ENCODE peak calls at places on chromosomes 11 and 22, in four cellular contexts. One of them, this sample, is unnamed.

GRCh38 chr11:65498042-65498726 is 661 bp upstream of the MALAT1 start:
- DNase-seq in SJSA1: peak; percentile 88
- DNase-seq in T-cell: peak; percentile 44
- DNase-seq in prostate gland: no peak
- DNase-seq in this sample: peak; percentile 76

GRCh38 chr11:64358907-64359711 is at the start of gene RPS6KA4:
- DNase-seq in SJSA1: peak; percentile 81
- DNase-seq in T-cell: no peak
- DNase-seq in prostate gland: peak; percentile 56
- DNase-seq in this sample: peak; percentile 50

GRCh38 chr22:31122532-31123291 is at the start of gene INPP5J:
- DNase-seq in SJSA1: no peak
- DNase-seq in T-cell: no peak
- DNase-seq in prostate gland: peak; percentile 55
- DNase-seq in this sample: peak; percentile 36

GRCh38 chr22:49633010-49633324 is 194.7 kb downstream of the BRD1 start:
- DNase-seq in SJSA1: no peak
- DNase-seq in T-cell: no peak
- DNase-seq in prostate gland: no peak
- DNase-seq in this sample: no peak

GRCh38 chr11:97743205-97743742 is 1277.5 kb upstream of the CNTN5 start:
- DNase-seq in SJSA1: no peak
- DNase-seq in T-cell: no peak
- DNase-seq in prostate gland: no peak
- DNase-seq in this sample: peak; percentile 34

GRCh38 chr11:72223615-72224586 is 666 bp upstream of the INPPL1 start:
- DNase-seq in SJSA1: peak; percentile 70
- DNase-seq in T-cell: peak; percentile 45
- DNase-seq in prostate gland: peak; percentile 72
- DNase-seq in this sample: peak; percentile 76

GRCh38 chr22:48742191-48742555 is 1085.5 kb downstream of the BRD1 start:
- DNase-seq in SJSA1: no peak
- DNase-seq in T-cell: no peak
- DNase-seq in prostate gland: no peak
- DNase-seq in this sample: no peak

GRCh38 chr22:23651676-23652075 is 19.6 kb upstream of the DRICH1 start:
- DNase-seq in SJSA1: no peak
- DNase-seq in T-cell: no peak
- DNase-seq in prostate gland: no peak
- DNase-seq in this sample: no peak

This sample was measured in cardiac fibroblast.